ENCODE peak calls at places on chromosomes 7 and 10, in seven cellular contexts. A is AG09319, U is osteocyte, G is psoas muscle, Y is DMS 273 treated with DMSO at 0.1 percent for 48 hours, V is DMS153, W is neuronal stem cell. E is an unnamed sample.
A peak's percentile ranks its signal among the peaks of the same experiment; 100 is the strongest.

GRCh38 chr7:19051767-19052375 is 65.6 kb downstream of the TWIST1 start:
- DNase-seq in A (no peak), U (no peak), G (no peak), Y (peak; percentile 7), V (no peak), W (no peak), E (peak; percentile 79)

GRCh38 chr7:157329447-157329846 is 7.4 kb upstream of the DNAJB6 start:
- DNase-seq in A (no peak), U (no peak), G (peak; percentile 43), Y (no peak), V (no peak), W (no peak), E (no peak)

GRCh38 chr7:88395720-88396119 is 89.0 kb upstream of the STEAP4 start:
- DNase-seq in A (no peak), U (no peak), G (no peak), Y (no peak), V (no peak), W (no peak), E (no peak)

GRCh38 chr10:12510566-12510965 is 161.2 kb downstream of the CAMK1D start:
- DNase-seq in A (no peak), U (peak; percentile 57), G (no peak), Y (no peak), V (no peak), W (no peak), E (no peak)

GRCh38 chr7:65798111-65799075 is 74.5 kb upstream of the VKORC1L1 start:
- DNase-seq in A (no peak), U (no peak), G (no peak), Y (no peak), V (no peak), W (no peak), E (no peak)

GRCh38 chr7:111438369-111439289 is 123.7 kb downstream of the IMMP2L start:
- DNase-seq in A (no peak), U (no peak), G (no peak), Y (no peak), V (no peak), W (no peak), E (no peak)

GRCh38 chr7:139620676-139621344 is 97.3 kb downstream of the CLEC2L start:
- DNase-seq in A (no peak), U (no peak), G (peak; percentile 73), Y (no peak), V (peak; percentile 9), W (no peak), E (peak; percentile 77)

GRCh38 chr7:94391716-94392390 is 2.8 kb upstream of the COL1A2 start:
- DNase-seq in A (peak; percentile 70), U (no peak), G (no peak), Y (no peak), V (no peak), W (no peak), E (peak; percentile 52)

GRCh38 chr7:150450491-150450992 is at the start of gene GIMAP8:
- DNase-seq in A (no peak), U (no peak), G (peak; percentile 77), Y (no peak), V (no peak), W (no peak), E (no peak)

GRCh38 chr7:22596763-22597434 is 96.9 kb upstream of the STEAP1B start:
- DNase-seq in A (no peak), U (no peak), G (no peak), Y (no peak), V (no peak), W (no peak), E (no peak)

GRCh38 chr10:58157076-58157766 is 110.5 kb downstream of the IPMK start:
- DNase-seq in A (peak; percentile 96), U (no peak), G (no peak), Y (no peak), V (peak; percentile 85), W (no peak), E (peak; percentile 53)

GRCh38 chr10:13984647-13985155 is 346.0 kb downstream of the FRMD4A start:
- DNase-seq in A (no peak), U (no peak), G (no peak), Y (no peak), V (no peak), W (no peak), E (no peak)

E was measured in SK-MEL-5.